ENCODE peak calls at places on chromosomes 7 and 10, in seven cellular contexts. F is suprapubic skin, U is K562, O is hepatocyte, B is AG04450, N is pancreas, S is cardiac muscle cell. H is an unnamed sample.

GRCh38 chr10:3857318-3857717 is 72.3 kb upstream of the KLF6 start:
- DNase-seq in S (no peak), F (no peak), O (no peak), B (no peak), N (no peak), U (no peak), H (no peak)

GRCh38 chr10:32073676-32074075 is 17.5 kb upstream of the KIF5B start:
- DNase-seq in B (no peak), N (no peak), O (no peak), F (no peak), S (peak), U (no peak), H (no peak)

GRCh38 chr7:46178685-46179084 is 257.6 kb upstream of the IGFBP3 start:
- DNase-seq in U (no peak), N (no peak), F (no peak), S (no peak), O (no peak), B (no peak), H (no peak)

GRCh38 chr7:26534649-26535482 is 243.2 kb downstream of the SNX10 start:
- DNase-seq in U (no peak), F (no peak), B (no peak), S (peak), O (no peak), N (no peak), H (no peak)

GRCh38 chr7:141053626-141054025 is 20.2 kb upstream of the TMEM178B start:
- DNase-seq in U (no peak), S (no peak), B (no peak), O (no peak), F (no peak), N (no peak), H (peak)

GRCh38 chr7:32275216-32275979 is 205.2 kb upstream of the PDE1C start:
- DNase-seq in N (no peak), U (no peak), F (no peak), O (no peak), S (no peak), B (no peak), H (no peak)

GRCh38 chr10:127243490-127244272 is 47.3 kb upstream of the INSYN2A start:
- DNase-seq in S (peak), O (peak), N (peak), F (no peak), U (peak), B (no peak), H (peak)

GRCh38 chr7:136134503-136134902 is 157.3 kb upstream of the MTPN start:
- DNase-seq in O (peak), U (no peak), N (no peak), S (no peak), F (no peak), B (no peak), H (peak)

GRCh38 chr7:151393031-151393977 is 16.5 kb downstream of the WDR86 start:
- DNase-seq in U (peak), O (no peak), B (no peak), F (no peak), S (no peak), N (no peak), H (peak)

GRCh38 chr7:151392426-151392825 is 17.4 kb downstream of the WDR86 start:
- DNase-seq in N (no peak), U (no peak), S (no peak), F (no peak), B (no peak), O (no peak), H (no peak)

GRCh38 chr7:151391358-151391730 is 18.5 kb downstream of the WDR86 start:
- DNase-seq in U (no peak), B (no peak), N (no peak), O (no peak), F (no peak), S (no peak), H (no peak)

GRCh38 chr7:151390594-151391357 is 19.1 kb downstream of the WDR86 start:
- DNase-seq in S (no peak), N (no peak), O (no peak), U (peak), F (no peak), B (no peak), H (peak)

GRCh38 chr7:151392002-151392401 is 17.8 kb downstream of the WDR86 start:
- DNase-seq in N (no peak), B (no peak), F (no peak), O (no peak), U (no peak), S (no peak), H (no peak)
- H3K27ac ChIP-seq in N (no peak), B (no peak), F (no peak), O (no peak), U (no peak), S (no peak), H (no peak)

GRCh38 chr10:79427965-79428364 is 17.5 kb downstream of the ZCCHC24 start:
- DNase-seq in U (no peak), F (no peak), O (no peak), B (no peak), S (no peak), N (no peak), H (no peak)

GRCh38 chr10:79430506-79430905 is 14.9 kb downstream of the ZCCHC24 start:
- DNase-seq in O (no peak), S (no peak), U (no peak), B (no peak), F (no peak), N (no peak), H (no peak)

GRCh38 chr10:79430946-79431345 is 14.5 kb downstream of the ZCCHC24 start:
- DNase-seq in F (no peak), O (peak), S (no peak), U (no peak), B (no peak), N (no peak), H (no peak)

GRCh38 chr10:79431422-79431821 is 14.0 kb downstream of the ZCCHC24 start:
- DNase-seq in F (no peak), S (no peak), U (no peak), B (no peak), O (no peak), N (no peak), H (no peak)

DNA sequence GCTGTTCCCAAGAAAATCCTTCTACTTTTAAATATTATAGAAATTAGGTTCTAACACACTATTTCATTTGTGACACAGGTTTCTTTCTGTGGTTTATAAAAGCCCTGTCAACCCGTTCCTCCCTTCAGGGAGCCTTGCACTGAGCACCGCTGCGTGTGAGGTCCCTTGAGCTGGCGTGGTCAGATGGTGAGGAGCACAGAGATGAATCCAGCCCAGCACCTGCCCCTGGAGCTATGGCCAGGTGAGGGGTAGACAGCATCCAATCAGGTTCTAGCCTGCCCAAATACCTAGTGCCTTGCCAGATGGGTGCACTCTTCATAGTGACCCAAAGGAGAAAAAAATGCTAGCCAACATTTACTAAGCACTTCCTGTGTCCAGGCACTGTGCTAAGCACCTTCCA is 15.7 kb downstream of the ZCCHC24 start:
- DNase-seq in U (no peak), F (no peak), N (no peak), B (no peak), O (no peak), S (no peak), H (no peak)
- H3K27ac ChIP-seq in U (no peak), F (no peak), N (no peak), B (peak), O (peak), S (no peak), H (no peak)

DNA sequence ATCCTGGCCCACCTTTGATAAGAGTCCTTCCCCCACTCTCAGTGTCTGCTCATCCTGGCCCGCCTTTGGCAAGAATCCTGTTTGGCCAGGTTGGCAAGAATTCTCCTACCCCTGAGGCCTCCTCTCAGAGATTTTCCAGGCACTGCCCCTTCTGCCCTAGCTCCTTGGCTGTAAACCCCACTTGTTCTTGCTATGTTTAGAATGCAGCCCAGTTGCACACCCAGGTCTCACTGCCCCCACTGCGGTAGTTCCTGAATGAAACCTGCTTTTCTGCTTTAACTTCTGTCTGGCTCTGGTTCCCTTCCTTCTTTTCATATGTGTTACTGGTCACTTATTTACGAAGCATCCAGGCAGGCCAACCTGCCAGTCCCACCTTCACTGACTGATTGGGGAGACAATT is 576.9 kb downstream of the GLRX3 start:
- DNase-seq in F (no peak), U (no peak), B (no peak), O (peak), S (no peak), N (no peak), H (no peak)
- H3K27ac ChIP-seq in F (no peak), U (no peak), B (no peak), O (no peak), S (no peak), N (no peak), H (no peak)

GRCh38 chr10:119652361-119652760 is 1.2 kb downstream of the BAG3 start:
- DNase-seq in F (no peak), U (peak), B (peak), O (peak), S (peak), N (no peak), H (no peak)
- H3K27ac ChIP-seq in F (peak), U (peak), B (peak), O (peak), S (peak), N (peak), H (peak)

DNA sequence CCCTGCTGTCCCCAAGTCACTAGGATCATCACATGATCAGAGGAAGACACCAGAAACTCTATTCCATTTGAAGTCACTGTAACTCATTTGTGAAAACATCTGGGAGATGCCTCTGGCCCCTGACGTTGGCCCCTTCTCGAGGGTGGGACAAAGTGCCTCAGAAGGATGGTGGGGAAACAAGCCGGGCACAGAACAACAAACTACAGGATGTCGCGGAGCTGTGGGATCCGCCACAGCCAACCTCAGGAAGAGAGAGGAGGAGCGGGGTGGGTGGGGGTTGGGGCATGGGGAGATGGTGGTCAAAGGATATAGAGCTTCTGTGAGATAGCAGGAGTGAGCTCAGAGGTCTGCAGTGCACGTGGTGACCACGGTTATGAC is 265.6 kb upstream of the TCERG1L start:
- DNase-seq in B (no peak), F (no peak), S (no peak), U (no peak), O (no peak), N (no peak), H (no peak)
- H3K27ac ChIP-seq in B (no peak), F (no peak), S (no peak), U (no peak), O (no peak), N (no peak), H (no peak)

GRCh38 chr10:62890395-62890794 is 74.2 kb upstream of the EGR2 start:
- DNase-seq in B (no peak), N (no peak), U (no peak), O (no peak), F (no peak), S (no peak), H (no peak)
- H3K27ac ChIP-seq in B (no peak), N (no peak), U (no peak), O (no peak), F (no peak), S (no peak), H (no peak)

GRCh38 chr7:127932496-127932895 is 98.7 kb downstream of the LRRC4 start:
- DNase-seq in S (no peak), F (no peak), O (no peak), U (no peak), N (no peak), B (no peak), H (no peak)
- H3K27ac ChIP-seq in S (no peak), F (no peak), O (no peak), U (no peak), N (no peak), B (no peak), H (no peak)

DNA sequence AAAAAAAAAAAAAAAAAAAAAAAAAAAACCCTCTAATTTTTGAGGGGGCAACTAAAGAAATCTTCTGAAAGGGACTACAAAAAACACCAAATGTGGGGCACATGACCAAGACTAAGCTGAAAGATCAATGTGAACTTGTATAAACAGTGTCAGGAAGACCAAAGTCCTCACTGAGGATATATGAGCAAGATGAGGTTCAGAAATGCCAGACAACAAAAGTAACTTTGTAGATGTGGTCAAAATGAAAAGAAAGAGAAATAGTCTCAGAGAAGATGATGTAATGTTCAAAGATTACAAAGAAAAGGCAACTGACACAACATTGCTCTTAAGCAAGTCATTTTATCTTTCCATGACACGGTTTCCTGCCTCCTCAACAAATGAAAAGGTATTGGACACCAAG is 48.7 kb upstream of the PTPRZ1 start:
- DNase-seq in O (no peak), U (no peak), B (no peak), N (no peak), F (no peak), S (no peak), H (no peak)
- H3K27ac ChIP-seq in O (no peak), U (no peak), B (no peak), N (no peak), F (no peak), S (no peak), H (no peak)

DNA sequence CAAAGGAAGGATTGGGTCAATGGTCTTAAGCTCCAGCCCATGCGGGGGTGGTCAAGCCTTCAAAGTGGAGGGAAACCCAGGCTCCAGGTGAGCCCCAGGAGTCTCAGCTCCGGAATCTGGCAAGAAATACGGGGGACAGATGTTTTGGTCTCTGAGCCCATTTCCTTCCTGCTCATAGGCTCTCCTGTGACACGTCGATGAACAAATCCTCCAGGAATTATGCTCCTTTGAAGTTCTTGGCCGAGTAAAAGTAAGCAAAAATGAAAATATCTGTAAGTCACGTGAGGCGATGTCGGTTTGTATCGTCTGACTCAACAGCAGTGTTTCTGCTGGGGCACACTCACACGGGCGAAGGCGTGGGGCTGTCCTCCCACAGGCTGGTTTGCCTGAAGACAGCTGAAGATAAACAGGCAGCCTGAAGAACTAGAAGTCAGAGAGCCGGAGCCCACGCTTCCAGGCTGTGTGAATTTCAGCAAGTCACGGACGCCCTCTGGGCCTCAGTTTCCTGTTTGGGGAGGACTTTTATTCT is 52.6 kb upstream of the SMNDC1 start:
- DNase-seq in F (no peak), N (no peak), B (peak), U (peak), O (peak), S (peak), H (no peak)
- H3K27ac ChIP-seq in F (no peak), N (no peak), B (peak), U (no peak), O (peak), S (no peak), H (no peak)

GRCh38 chr10:6511347-6511746 is 68.7 kb downstream of the PRKCQ start:
- DNase-seq in S (no peak), N (no peak), F (no peak), B (no peak), U (no peak), O (no peak), H (no peak)

GRCh38 chr10:6503171-6503570 is 76.9 kb downstream of the PRKCQ start:
- DNase-seq in O (no peak), S (no peak), U (no peak), N (no peak), F (no peak), B (no peak), H (no peak)

GRCh38 chr10:6505300-6505699 is 74.8 kb downstream of the PRKCQ start:
- DNase-seq in U (no peak), F (no peak), O (no peak), S (no peak), B (no peak), N (no peak), H (no peak)

GRCh38 chr10:6504296-6504695 is 75.8 kb downstream of the PRKCQ start:
- DNase-seq in O (no peak), U (no peak), N (no peak), F (no peak), S (no peak), B (no peak), H (no peak)

GRCh38 chr10:6507311-6507710 is 72.8 kb downstream of the PRKCQ start:
- DNase-seq in F (no peak), N (no peak), B (no peak), S (no peak), U (no peak), O (no peak), H (no peak)
- H3K27ac ChIP-seq in F (no peak), N (no peak), B (no peak), S (no peak), U (no peak), O (no peak), H (no peak)

H was measured in SJCRH30.